ENCODE peak calls at places on chromosomes 2 and 18, in eight cellular contexts. P is cardiac muscle cell; Y is fibroblast of pulmonary artery; N is NCI-H460; R is cardiac fibroblast; V is NCI-H1694; H is activated CD4-positive, alpha-beta T cell treated with anti-CD3 and anti-CD28 coated beads, Interleukin-2, amount 50 U/mL, for 1 hour; T is stimulated activated CD4-positive, alpha-beta T cell treated with anti-CD3 and anti-CD28 coated beads, Interleukin-4, amount 100 ng/mL, for 48 hours. W is an unnamed sample.

GRCh38 chr2:22143840-22144239 is 1020.1 kb downstream of the TDRD15 start:
- DNase-seq in P (no peak), Y (no peak), N (no peak), R (no peak), V (no peak), H (no peak), T (no peak), W (no peak)

GRCh38 chr2:220940646-220941045 is 631.5 kb downstream of the EPHA4 start:
- DNase-seq in P (no peak), Y (no peak), N (no peak), R (no peak), V (no peak), H (no peak), T (no peak), W (no peak)

GRCh38 chr2:239273280-239274234 is 127.3 kb downstream of the HDAC4 start:
- DNase-seq in P (no peak), Y (no peak), N (no peak), R (no peak), V (no peak), H (no peak), T (no peak), W (no peak)

GRCh38 chr18:42533010-42533409 is 578.0 kb downstream of the PIK3C3 start:
- DNase-seq in P (no peak), Y (no peak), N (no peak), R (no peak), V (no peak), H (no peak), T (no peak), W (no peak)

GRCh38 chr2:109373791-109374547 is 239.8 kb downstream of the SEPTIN10 start:
- DNase-seq in P (no peak), Y (no peak), N (no peak), R (no peak), V (no peak), H (no peak), T (no peak), W (no peak)

GRCh38 chr18:47604041-47604440 is 326.4 kb downstream of the SMAD2 start:
- DNase-seq in P (no peak), Y (no peak), N (no peak), R (no peak), V (no peak), H (no peak), T (no peak), W (no peak)

GRCh38 chr18:64244571-64244970 is 95.7 kb upstream of the LINC00305 start:
- DNase-seq in P (no peak), Y (peak; percentile 0), N (no peak), R (no peak), V (no peak), H (no peak), T (no peak), W (no peak)

GRCh38 chr2:161576421-161576820 is 47.8 kb upstream of the SLC4A10 start:
- DNase-seq in P (no peak), Y (no peak), N (no peak), R (peak; percentile 5), V (no peak), H (no peak), T (no peak), W (no peak)

GRCh38 chr2:7927694-7928093 is 754.2 kb upstream of the ID2 start:
- DNase-seq in P (no peak), Y (no peak), N (no peak), R (no peak), V (no peak), H (no peak), T (no peak), W (no peak)

GRCh38 chr2:170966648-170967396 is 37.8 kb downstream of the GORASP2 start:
- DNase-seq in P (peak; percentile 21), Y (no peak), N (peak; percentile 25), R (no peak), V (no peak), H (no peak), T (no peak), W (no peak)